ENCODE peak calls at places on chromosomes 13 and 19, in six cellular contexts. O, N, M, U, D and I are unnamed samples.

GRCh38 chr13:35760678-35761308 is 284.3 kb upstream of the MAB21L1 start:
- DNase-seq in O (no peak), N (no peak), M (no peak), U (peak), D (no peak), I (no peak)

GRCh38 chr13:50616101-50616500 is 227.4 kb downstream of the DLEU7 start:
- DNase-seq in O (no peak), N (no peak), M (no peak), U (no peak), D (no peak), I (no peak)

GRCh38 chr19:10419646-10420443 is 493 bp upstream of the PDE4A start:
- DNase-seq in O (no peak), N (peak), M (no peak), U (peak), D (peak), I (no peak)

GRCh38 chr13:96984061-96984508 is 10.2 kb downstream of the OXGR1 start:
- DNase-seq in O (peak), N (no peak), M (peak), U (peak), D (peak), I (peak)

GRCh38 chr19:41137056-41137455 is 22.8 kb downstream of the CYP2F1 start:
- DNase-seq in O (no peak), N (no peak), M (no peak), U (no peak), D (no peak), I (no peak)

GRCh38 chr13:49554387-49554786 is 31.0 kb downstream of the RCBTB1 start:
- DNase-seq in O (no peak), N (no peak), M (no peak), U (no peak), D (no peak), I (no peak)

GRCh38 chr19:45499196-45500180 is 1.2 kb downstream of the PPM1N start:
- DNase-seq in O (no peak), N (peak), M (no peak), U (peak), D (peak), I (no peak)

GRCh38 chr13:26024558-26024957 is 27.3 kb downstream of the SHISA2 start:
- DNase-seq in O (no peak), N (no peak), M (no peak), U (no peak), D (peak), I (no peak)

GRCh38 chr19:16373539-16373938 is 48.9 kb downstream of the KLF2 start:
- DNase-seq in O (no peak), N (no peak), M (no peak), U (no peak), D (no peak), I (no peak)

GRCh38 chr19:12163841-12164240 is 945 bp downstream of the ZNF136 start:
- DNase-seq in O (no peak), N (no peak), M (no peak), U (peak), D (no peak), I (peak)

GRCh38 chr13:60175571-60175970 is 11.8 kb upstream of the DIAPH3 start:
- DNase-seq in O (no peak), N (no peak), M (no peak), U (no peak), D (no peak), I (no peak)

GRCh38 chr13:31441804-31442487 is 242.2 kb downstream of the B3GLCT start:
- DNase-seq in O (no peak), N (no peak), M (no peak), U (no peak), D (no peak), I (no peak)

GRCh38 chr19:19530423-19530804 is 1.7 kb downstream of the YJEFN3 start:
- DNase-seq in O (no peak), N (no peak), M (no peak), U (no peak), D (no peak), I (no peak)

GRCh38 chr19:47309608-47310007 is at the start of gene C5AR1:
- DNase-seq in O (peak), N (no peak), M (no peak), U (no peak), D (no peak), I (no peak)

DNA sequence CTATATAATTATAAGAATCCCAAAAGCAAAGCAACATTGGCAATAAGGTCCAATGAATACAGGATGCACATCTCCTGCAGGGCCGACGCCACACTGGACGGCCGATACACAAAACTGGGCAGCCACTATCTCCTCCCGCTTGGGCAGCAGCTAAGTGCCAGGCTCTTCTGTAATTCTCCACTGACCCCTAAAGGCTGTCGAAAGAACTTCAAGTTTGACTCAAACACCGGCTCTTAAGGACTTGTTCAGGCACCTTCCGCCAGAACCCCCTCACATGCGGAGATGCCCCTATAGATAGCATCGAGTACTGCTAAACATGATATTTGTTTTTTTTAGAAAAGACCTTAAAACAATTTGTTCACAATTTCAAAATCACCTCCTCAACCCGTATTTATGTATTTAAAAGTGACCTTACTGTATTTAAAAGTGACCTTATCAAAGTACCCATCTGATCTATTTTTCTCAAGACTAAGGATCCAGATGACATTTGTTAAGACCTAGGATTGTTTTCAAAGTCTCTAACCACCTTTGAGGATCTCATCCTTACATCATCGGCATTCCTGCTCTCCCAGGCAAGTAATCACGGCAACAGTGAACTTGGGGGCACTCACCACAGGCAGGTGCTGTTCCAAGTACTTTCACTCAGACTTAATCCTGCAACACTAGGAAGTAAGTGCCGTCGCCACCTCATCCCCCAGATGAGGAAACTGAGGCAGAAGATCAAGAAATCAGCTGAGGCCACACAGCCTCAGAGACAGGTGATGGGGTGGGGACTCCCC is 77.8 kb downstream of the TUBGCP3 start:
- DNase-seq in O (peak), N (peak), M (no peak), U (peak), D (peak), I (peak)
- TF ChIP-seq CTCF in O (peak), N (peak), M (no peak), U (peak), D (peak), I (peak)

DNA sequence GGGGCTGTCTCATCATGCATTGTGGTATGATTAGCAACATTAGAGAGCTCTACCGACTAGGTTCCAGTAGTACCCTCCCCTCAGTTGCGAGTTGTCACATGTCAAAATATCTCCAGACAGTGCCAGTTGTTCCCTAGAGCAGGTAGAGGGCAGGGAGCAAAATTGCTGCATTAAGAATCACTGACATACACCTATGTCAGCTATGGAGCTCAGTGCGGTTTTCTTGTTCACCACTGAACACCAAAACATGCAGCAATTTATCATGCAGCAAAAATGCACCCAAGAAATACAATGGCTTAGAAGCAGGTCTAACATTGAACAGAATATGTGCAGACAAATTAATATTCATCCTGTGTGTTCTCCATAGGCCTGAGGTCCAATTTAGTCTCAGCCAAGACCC is 186.9 kb upstream of the STARD13 start:
- DNase-seq in O (no peak), N (no peak), M (no peak), U (no peak), D (no peak), I (no peak)
- H3K27ac ChIP-seq in O (no peak), N (no peak), M (no peak), U (no peak), D (no peak), I (no peak)

DNA sequence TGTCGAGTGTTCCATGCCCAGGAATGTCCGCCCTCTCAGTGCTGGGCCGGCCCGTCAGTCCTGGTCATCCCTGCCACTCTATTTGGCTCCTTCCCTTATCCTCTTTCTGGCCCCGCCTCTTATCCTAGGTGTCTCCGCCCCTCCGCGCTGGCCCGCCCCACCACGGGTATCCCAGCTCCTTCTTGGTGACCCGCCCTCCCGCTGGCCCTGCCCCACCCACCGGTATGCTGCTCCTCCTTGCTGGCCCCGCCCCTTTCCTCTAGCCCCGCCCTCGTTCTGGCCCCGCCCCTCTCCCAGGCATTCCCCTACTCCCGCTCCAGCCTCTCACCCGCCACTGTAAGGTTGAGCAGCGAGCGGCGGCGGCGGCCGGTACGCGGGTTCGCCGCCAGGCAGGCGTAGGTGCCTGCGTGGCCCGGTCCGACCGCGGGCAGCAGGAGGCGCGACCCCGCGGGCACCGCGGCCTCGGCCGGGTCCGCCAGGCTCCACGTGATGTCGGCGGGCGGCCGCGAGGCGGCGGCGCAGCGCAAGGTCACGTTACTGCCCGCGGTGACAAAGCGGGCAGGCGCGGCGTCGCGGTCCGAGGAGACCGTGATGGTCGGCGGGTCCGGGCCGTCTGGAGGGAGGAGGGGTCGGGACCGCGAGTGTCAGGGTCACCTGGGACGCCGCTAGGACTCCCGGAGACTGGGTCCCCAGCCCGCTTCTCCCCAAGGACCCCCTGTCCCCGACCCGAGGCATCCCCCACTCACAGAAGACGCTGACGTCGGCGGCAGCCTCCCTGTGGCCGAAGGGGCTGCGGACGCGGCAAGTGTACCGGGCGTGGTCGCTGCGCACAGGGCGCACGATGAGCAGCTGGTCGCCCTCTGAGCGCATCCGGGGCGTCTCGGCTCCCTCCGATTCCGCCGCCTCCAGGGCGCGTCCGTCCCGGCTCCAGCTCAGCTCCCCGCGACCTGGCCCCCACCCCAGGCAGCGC is 2.0 kb downstream of the VSIG10L start:
- DNase-seq in O (peak), N (peak), M (peak), U (peak), D (peak), I (peak)
- TF ChIP-seq CTCF in O (no peak), N (peak), M (no peak), U (no peak), D (no peak), I (peak)

DNA sequence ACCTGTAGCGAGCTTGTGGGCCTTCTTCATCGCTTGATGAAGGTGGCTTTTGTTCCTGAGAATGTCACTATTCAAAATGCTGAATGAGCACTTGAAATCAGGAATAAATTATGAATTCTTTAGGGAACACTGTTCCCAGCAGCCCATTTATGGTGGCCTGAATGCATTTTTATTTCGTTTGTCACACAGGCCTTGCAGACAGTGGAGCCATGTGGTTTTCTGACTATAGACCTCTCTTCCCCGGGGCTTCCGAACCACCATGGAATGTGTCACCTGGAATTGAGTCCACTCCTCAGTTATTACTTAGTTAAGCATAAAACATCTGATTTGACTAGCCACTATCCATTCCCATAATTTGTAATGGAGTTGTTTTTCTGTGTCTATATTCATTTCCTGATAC is 396.9 kb downstream of the IRS2 start:
- DNase-seq in O (no peak), N (no peak), M (no peak), U (no peak), D (no peak), I (no peak)
- H3K27ac ChIP-seq in O (no peak), N (no peak), M (peak), U (no peak), D (no peak), I (no peak)

GRCh38 chr13:44223785-44224432 is 149.7 kb upstream of the SERP2 start:
- DNase-seq in O (no peak), N (no peak), M (no peak), U (no peak), D (no peak), I (no peak)
- TF ChIP-seq CTCF in O (no peak), N (no peak), M (no peak), U (no peak), D (no peak), I (no peak)

DNA sequence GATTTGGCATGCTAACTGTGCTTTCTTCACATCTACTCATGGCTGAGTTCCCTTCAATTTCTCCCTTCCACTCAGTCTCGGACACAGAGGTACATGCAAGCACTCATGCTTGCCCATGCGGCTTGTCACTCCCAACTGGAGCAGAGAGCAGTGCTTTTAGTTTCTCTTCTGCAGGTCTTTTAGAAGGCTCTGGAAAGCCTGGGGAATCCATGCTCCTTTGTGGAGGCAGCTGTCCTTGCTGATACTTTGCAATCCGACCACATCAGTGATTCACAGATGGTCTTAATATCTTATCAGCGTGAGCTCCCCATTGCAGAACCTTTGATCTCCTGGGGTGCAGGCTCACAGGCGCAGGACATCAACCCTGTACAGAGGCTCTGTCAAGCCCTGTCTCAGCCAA is 203.9 kb downstream of the COL4A1 start:
- DNase-seq in O (no peak), N (no peak), M (no peak), U (no peak), D (no peak), I (no peak)
- H3K27ac ChIP-seq in O (no peak), N (no peak), M (no peak), U (no peak), D (no peak), I (peak)

GRCh38 chr19:55455576-55456235 is 5.7 kb downstream of the ISOC2 start:
- DNase-seq in O (no peak), N (no peak), M (no peak), U (no peak), D (no peak), I (no peak)

GRCh38 chr19:55453861-55454260 is 7.6 kb downstream of the ISOC2 start:
- DNase-seq in O (no peak), N (no peak), M (no peak), U (no peak), D (no peak), I (no peak)

GRCh38 chr19:55452381-55453325 is 8.8 kb downstream of the ISOC2 start:
- DNase-seq in O (no peak), N (peak), M (peak), U (peak), D (peak), I (peak)

GRCh38 chr19:55456347-55456746 is 5.1 kb downstream of the ISOC2 start:
- DNase-seq in O (no peak), N (no peak), M (no peak), U (no peak), D (no peak), I (no peak)

GRCh38 chr19:55454787-55455243 is 6.6 kb downstream of the ISOC2 start:
- DNase-seq in O (no peak), N (peak), M (no peak), U (no peak), D (peak), I (peak)
- TF ChIP-seq CTCF in O (peak), N (peak), M (no peak), U (peak), D (peak), I (peak)